ENCODE peak calls at places on chromosomes 13 and 19, in ten cellular contexts. F is astrocyte of the cerebellum, M is HS-5, B is NCI-H146, L is head of caudate nucleus, G is AG09309, E is T follicular helper cell, Q is Calu3, D is T-helper 2 cell, X is fibroblast of mammary gland. A is an unnamed sample.

GRCh38 chr13:33323766-33324525 is 38.4 kb upstream of the STARD13 start:
- DNase-seq in E (no peak), F (no peak), D (no peak), B (no peak), M (no peak), L (no peak), X (peak; percentile 45), G (no peak), Q (no peak), A (no peak)

GRCh38 chr19:34669305-34669704 is 7.7 kb downstream of the SCGB2B2 start:
- DNase-seq in D (no peak), F (no peak), B (no peak), M (no peak), L (no peak), E (no peak), X (no peak), Q (no peak), G (no peak), A (peak; percentile 6)

GRCh38 chr19:42469311-42470239 is 26.8 kb upstream of the CXCL17 start:
- DNase-seq in E (no peak), L (no peak), G (no peak), F (no peak), B (no peak), D (no peak), Q (no peak), M (no peak), X (peak; percentile 27), A (no peak)

GRCh38 chr19:32318884-32319520 is 26.4 kb upstream of the ZNF507 start:
- DNase-seq in D (no peak), F (no peak), L (peak; percentile 20), X (no peak), G (no peak), B (no peak), M (no peak), Q (peak; percentile 47), E (no peak), A (no peak)

GRCh38 chr19:19588546-19588945 is 29.9 kb downstream of the PBX4 start:
- DNase-seq in Q (no peak), B (no peak), M (peak; percentile 34), E (no peak), G (no peak), L (no peak), F (no peak), D (no peak), X (peak; percentile 62), A (no peak)

GRCh38 chr19:38918526-38918925 is 6.5 kb upstream of the CCER2 start:
- DNase-seq in X (no peak), F (no peak), Q (no peak), L (no peak), D (no peak), E (no peak), M (no peak), B (no peak), G (no peak), A (no peak)

GRCh38 chr19:52716578-52716977 is 18.3 kb downstream of the ZNF611 start:
- DNase-seq in F (no peak), B (no peak), D (no peak), Q (no peak), M (no peak), L (no peak), G (no peak), X (no peak), E (no peak), A (no peak)

GRCh38 chr13:45257638-45258338 is 56.9 kb upstream of the KCTD4 start:
- DNase-seq in M (no peak), F (no peak), D (no peak), X (peak; percentile 42), B (no peak), E (no peak), Q (no peak), L (no peak), G (no peak), A (no peak)

GRCh38 chr19:13899912-13900584 is 5.9 kb downstream of the BRME1 start:
- DNase-seq in E (no peak), B (no peak), L (no peak), D (no peak), X (peak; percentile 10), M (no peak), G (no peak), Q (no peak), F (no peak), A (no peak)

GRCh38 chr19:28575816-28576215 is 637.1 kb downstream of the UQCRFS1 start:
- DNase-seq in L (no peak), G (no peak), E (no peak), B (no peak), D (no peak), Q (no peak), M (no peak), F (no peak), X (no peak), A (no peak)

GRCh38 chr19:55766466-55766865 is 2.5 kb upstream of the RFPL4AL1 start:
- DNase-seq in F (no peak), D (no peak), B (no peak), E (no peak), G (no peak), L (no peak), Q (no peak), M (no peak), X (no peak), A (no peak)

GRCh38 chr13:109275848-109276247 is 510.5 kb downstream of the IRS2 start:
- DNase-seq in Q (peak; percentile 13), M (no peak), G (no peak), B (no peak), F (no peak), D (no peak), X (peak; percentile 31), L (no peak), E (no peak), A (no peak)

GRCh38 chr13:21541980-21542379 is 62.0 kb downstream of the MICU2 start:
- DNase-seq in L (no peak), F (no peak), E (no peak), Q (no peak), B (no peak), X (no peak), D (no peak), M (no peak), G (no peak), A (no peak)

GRCh38 chr19:50492303-50493052 is 15.8 kb upstream of the GARIN5A start:
- DNase-seq in G (no peak), D (no peak), L (no peak), F (no peak), Q (peak; percentile 38), M (no peak), B (no peak), E (no peak), X (no peak), A (no peak)

GRCh38 chr19:40642757-40643325 is 41.7 kb downstream of the LTBP4 start:
- DNase-seq in E (no peak), Q (no peak), M (no peak), B (no peak), X (peak; percentile 68), D (no peak), F (no peak), G (no peak), L (no peak), A (no peak)

GRCh38 chr19:6276447-6276846 is 3.3 kb downstream of the MLLT1 start:
- DNase-seq in Q (no peak), M (no peak), D (no peak), G (peak; percentile 62), F (no peak), X (peak; percentile 89), E (no peak), B (no peak), L (no peak), A (no peak)

GRCh38 chr19:14507704-14508246 is 10.4 kb downstream of the DNAJB1 start:
- DNase-seq in E (no peak), X (peak; percentile 49), L (no peak), Q (peak; percentile 68), M (peak; percentile 70), B (no peak), G (no peak), D (no peak), F (no peak), A (no peak)

GRCh38 chr13:110285991-110286923 is 20.7 kb downstream of the COL4A1 start:
- DNase-seq in X (no peak), E (no peak), M (no peak), Q (no peak), G (no peak), B (no peak), L (no peak), D (no peak), F (no peak), A (no peak)

GRCh38 chr13:75437582-75438318 is 44.2 kb downstream of the TBC1D4 start:
- DNase-seq in Q (no peak), X (peak; percentile 53), M (no peak), G (no peak), F (no peak), B (no peak), L (no peak), E (no peak), D (no peak), A (no peak)

GRCh38 chr13:91400094-91400462 is 1.7 kb downstream of the GPC5 start:
- DNase-seq in L (no peak), F (no peak), G (no peak), D (no peak), B (no peak), E (no peak), M (no peak), Q (no peak), X (no peak), A (no peak)

GRCh38 chr19:35609881-35610353 is 2.6 kb upstream of the HAUS5 start:
- DNase-seq in B (no peak), F (no peak), L (no peak), M (no peak), G (no peak), X (no peak), E (no peak), Q (no peak), D (no peak), A (no peak)

GRCh38 chr19:48487944-48488343 is 18.8 kb downstream of the CYTH2 start:
- DNase-seq in X (peak; percentile 73), D (no peak), Q (peak; percentile 97), G (peak; percentile 44), F (no peak), B (no peak), L (no peak), M (peak; percentile 81), E (no peak), A (no peak)

GRCh38 chr13:45879666-45880065 is 28.1 kb upstream of the SIAH3 start:
- DNase-seq in Q (peak; percentile 43), G (no peak), M (no peak), L (no peak), B (peak; percentile 64), X (peak; percentile 18), E (no peak), F (no peak), D (no peak), A (no peak)

GRCh38 chr19:35502751-35503150 is 10.7 kb downstream of the DMKN start:
- DNase-seq in G (no peak), L (no peak), E (no peak), B (no peak), D (no peak), M (no peak), Q (no peak), F (no peak), X (no peak), A (no peak)

GRCh38 chr13:79900356-79900755 is 419.4 kb downstream of the NDFIP2 start:
- DNase-seq in G (no peak), E (no peak), M (no peak), D (no peak), L (no peak), Q (no peak), X (no peak), F (no peak), B (no peak), A (no peak)

A was measured in NCI-H1694.